ENCODE peak calls at places on chromosomes 6 and 20, in ten cellular contexts. One of them, this sample, is unnamed.
A peak's percentile ranks its signal among the peaks of the same experiment; 100 is the strongest.

GRCh38 chr20:32970973-32971300 is 33.3 kb downstream of the SUN5 start:
- DNase-seq in pancreas: no peak
- DNase-seq in fibroblast of pulmonary artery: no peak
- DNase-seq in colonic mucosa: peak; percentile 14
- DNase-seq in D721Med: no peak
- DNase-seq in WERI-Rb-1: no peak
- DNase-seq in A673: no peak
- DNase-seq in tibial nerve: no peak
- DNase-seq in AG04450: no peak
- DNase-seq in endothelial cell: no peak
- DNase-seq in this sample: no peak

GRCh38 chr20:36399969-36400545 is 93.9 kb downstream of the DLGAP4 start:
- DNase-seq in AG04450: no peak
- DNase-seq in D721Med: no peak
- DNase-seq in endothelial cell: no peak
- DNase-seq in tibial nerve: no peak
- DNase-seq in WERI-Rb-1: no peak
- DNase-seq in fibroblast of pulmonary artery: no peak
- DNase-seq in A673: no peak
- DNase-seq in colonic mucosa: no peak
- DNase-seq in pancreas: no peak
- DNase-seq in this sample: no peak

GRCh38 chr6:23349521-23350147 is 776.4 kb upstream of the NRSN1 start:
- DNase-seq in pancreas: no peak
- DNase-seq in A673: peak; percentile 90
- DNase-seq in fibroblast of pulmonary artery: peak; percentile 69
- DNase-seq in endothelial cell: no peak
- DNase-seq in AG04450: peak; percentile 68
- DNase-seq in tibial nerve: no peak
- DNase-seq in WERI-Rb-1: no peak
- DNase-seq in D721Med: no peak
- DNase-seq in colonic mucosa: no peak
- DNase-seq in this sample: peak; percentile 66

GRCh38 chr6:53492860-53493634 is 51.9 kb downstream of the GCLC start:
- DNase-seq in endothelial cell: no peak
- DNase-seq in fibroblast of pulmonary artery: peak; percentile 76
- DNase-seq in pancreas: no peak
- DNase-seq in AG04450: peak; percentile 36
- DNase-seq in colonic mucosa: no peak
- DNase-seq in D721Med: no peak
- DNase-seq in A673: peak; percentile 73
- DNase-seq in WERI-Rb-1: peak; percentile 48
- DNase-seq in tibial nerve: no peak
- DNase-seq in this sample: no peak

GRCh38 chr6:155274533-155274932 is 10.7 kb downstream of the CLDN20 start:
- DNase-seq in A673: no peak
- DNase-seq in pancreas: no peak
- DNase-seq in AG04450: no peak
- DNase-seq in endothelial cell: no peak
- DNase-seq in fibroblast of pulmonary artery: peak; percentile 42
- DNase-seq in D721Med: no peak
- DNase-seq in colonic mucosa: no peak
- DNase-seq in tibial nerve: no peak
- DNase-seq in WERI-Rb-1: no peak
- DNase-seq in this sample: no peak

GRCh38 chr6:166259296-166259977 is 48.8 kb downstream of the PRR18 start:
- DNase-seq in colonic mucosa: no peak
- DNase-seq in D721Med: no peak
- DNase-seq in pancreas: no peak
- DNase-seq in A673: no peak
- DNase-seq in AG04450: no peak
- DNase-seq in fibroblast of pulmonary artery: no peak
- DNase-seq in endothelial cell: no peak
- DNase-seq in tibial nerve: no peak
- DNase-seq in WERI-Rb-1: no peak
- DNase-seq in this sample: no peak

GRCh38 chr6:161598896-161599295 is 325.0 kb upstream of the AGPAT4 start:
- DNase-seq in A673: no peak
- DNase-seq in fibroblast of pulmonary artery: no peak
- DNase-seq in pancreas: no peak
- DNase-seq in colonic mucosa: no peak
- DNase-seq in tibial nerve: no peak
- DNase-seq in endothelial cell: no peak
- DNase-seq in WERI-Rb-1: no peak
- DNase-seq in AG04450: no peak
- DNase-seq in D721Med: no peak
- DNase-seq in this sample: no peak

GRCh38 chr6:66183982-66184555 is 477.0 kb upstream of the EYS start:
- DNase-seq in colonic mucosa: no peak
- DNase-seq in WERI-Rb-1: no peak
- DNase-seq in tibial nerve: no peak
- DNase-seq in AG04450: peak; percentile 27
- DNase-seq in A673: no peak
- DNase-seq in endothelial cell: no peak
- DNase-seq in D721Med: no peak
- DNase-seq in fibroblast of pulmonary artery: no peak
- DNase-seq in pancreas: no peak
- DNase-seq in this sample: peak; percentile 5

GRCh38 chr20:30811896-30812671 is 445.4 kb upstream of the DEFB115 start:
- DNase-seq in fibroblast of pulmonary artery: peak; percentile 49
- DNase-seq in D721Med: no peak
- DNase-seq in WERI-Rb-1: peak; percentile 54
- DNase-seq in tibial nerve: no peak
- DNase-seq in AG04450: no peak
- DNase-seq in endothelial cell: no peak
- DNase-seq in A673: no peak
- DNase-seq in pancreas: no peak
- DNase-seq in colonic mucosa: peak; percentile 31
- DNase-seq in this sample: no peak

GRCh38 chr20:10558635-10559187 is 115.1 kb downstream of the JAG1 start:
- DNase-seq in endothelial cell: no peak
- DNase-seq in D721Med: no peak
- DNase-seq in A673: no peak
- DNase-seq in fibroblast of pulmonary artery: peak; percentile 95
- DNase-seq in tibial nerve: no peak
- DNase-seq in WERI-Rb-1: no peak
- DNase-seq in pancreas: no peak
- DNase-seq in AG04450: peak; percentile 93
- DNase-seq in colonic mucosa: no peak
- DNase-seq in this sample: peak; percentile 83

GRCh38 chr6:13101985-13102384 is 226.4 kb downstream of the TBC1D7 start:
- DNase-seq in endothelial cell: no peak
- DNase-seq in tibial nerve: no peak
- DNase-seq in D721Med: no peak
- DNase-seq in AG04450: no peak
- DNase-seq in WERI-Rb-1: no peak
- DNase-seq in pancreas: no peak
- DNase-seq in A673: no peak
- DNase-seq in fibroblast of pulmonary artery: no peak
- DNase-seq in colonic mucosa: no peak
- DNase-seq in this sample: no peak

GRCh38 chr6:13101409-13101808 is 226.9 kb downstream of the TBC1D7 start:
- DNase-seq in WERI-Rb-1: no peak
- DNase-seq in A673: no peak
- DNase-seq in colonic mucosa: no peak
- DNase-seq in AG04450: no peak
- DNase-seq in pancreas: no peak
- DNase-seq in fibroblast of pulmonary artery: no peak
- DNase-seq in D721Med: no peak
- DNase-seq in endothelial cell: no peak
- DNase-seq in tibial nerve: no peak
- DNase-seq in this sample: no peak

GRCh38 chr6:13098808-13099570 is 229.3 kb downstream of the TBC1D7 start:
- DNase-seq in tibial nerve: no peak
- DNase-seq in pancreas: no peak
- DNase-seq in D721Med: no peak
- DNase-seq in fibroblast of pulmonary artery: no peak
- DNase-seq in WERI-Rb-1: no peak
- DNase-seq in endothelial cell: no peak
- DNase-seq in AG04450: no peak
- DNase-seq in colonic mucosa: no peak
- DNase-seq in A673: no peak
- DNase-seq in this sample: no peak

GRCh38 chr6:13098006-13098405 is 230.3 kb downstream of the TBC1D7 start:
- DNase-seq in endothelial cell: no peak
- DNase-seq in A673: no peak
- DNase-seq in tibial nerve: no peak
- DNase-seq in colonic mucosa: no peak
- DNase-seq in D721Med: no peak
- DNase-seq in pancreas: no peak
- DNase-seq in fibroblast of pulmonary artery: no peak
- DNase-seq in AG04450: no peak
- DNase-seq in WERI-Rb-1: no peak
- DNase-seq in this sample: no peak

DNA sequence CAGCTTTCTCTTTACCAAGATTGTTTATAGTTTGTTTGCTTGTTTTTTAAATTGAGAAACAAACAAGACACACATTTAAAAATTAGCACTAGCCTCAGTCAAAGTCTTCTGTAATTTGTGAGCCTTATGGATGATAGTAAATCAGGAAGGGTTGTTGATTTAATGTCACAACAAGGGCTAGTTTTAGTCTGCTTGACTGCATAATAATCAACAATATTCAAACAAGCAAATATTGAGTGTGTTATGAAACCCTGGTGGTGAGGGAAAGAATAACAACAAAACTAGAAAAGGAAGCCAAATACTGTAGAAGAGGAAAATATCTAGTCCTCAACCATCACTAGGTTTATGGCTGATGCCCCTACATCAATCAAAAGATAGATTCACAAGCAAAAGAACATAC is 228.6 kb downstream of the TBC1D7 start:
- DNase-seq in D721Med: no peak
- DNase-seq in colonic mucosa: no peak
- DNase-seq in endothelial cell: no peak
- DNase-seq in pancreas: no peak
- DNase-seq in WERI-Rb-1: no peak
- DNase-seq in tibial nerve: no peak
- DNase-seq in A673: no peak
- DNase-seq in AG04450: no peak
- DNase-seq in fibroblast of pulmonary artery: no peak
- DNase-seq in this sample: no peak
- TF ChIP-seq CTCF in D721Med: no peak
- TF ChIP-seq CTCF in colonic mucosa: no peak
- TF ChIP-seq CTCF in endothelial cell: peak; percentile 72
- TF ChIP-seq CTCF in pancreas: no peak
- TF ChIP-seq CTCF in WERI-Rb-1: peak; percentile 5
- TF ChIP-seq CTCF in tibial nerve: no peak
- TF ChIP-seq CTCF in A673: peak; percentile 48
- TF ChIP-seq CTCF in AG04450: peak; percentile 12
- TF ChIP-seq CTCF in fibroblast of pulmonary artery: peak; percentile 26
- TF ChIP-seq CTCF in this sample: peak; percentile 9

DNA sequence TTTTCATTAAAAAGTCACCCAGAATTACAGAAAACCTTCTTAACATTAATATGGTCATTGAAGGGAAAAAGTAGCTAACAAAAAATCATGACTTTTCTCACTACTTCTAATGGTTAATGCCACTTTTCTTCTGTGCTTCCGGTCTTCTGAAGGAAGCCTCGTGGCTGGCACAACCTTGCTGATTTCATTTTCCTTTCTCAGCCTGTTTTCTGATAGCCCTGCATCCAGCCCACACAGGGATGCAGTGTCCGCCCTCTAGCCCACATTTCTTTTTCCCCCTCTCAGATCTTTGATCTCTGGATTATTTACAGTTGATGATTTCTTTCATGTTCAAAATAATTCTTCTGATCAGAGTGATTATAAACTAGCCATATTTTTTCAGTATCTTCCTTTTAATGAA is 655.4 kb upstream of the EPHA7 start:
- DNase-seq in D721Med: no peak
- DNase-seq in pancreas: no peak
- DNase-seq in endothelial cell: no peak
- DNase-seq in colonic mucosa: no peak
- DNase-seq in WERI-Rb-1: no peak
- DNase-seq in tibial nerve: no peak
- DNase-seq in fibroblast of pulmonary artery: no peak
- DNase-seq in A673: no peak
- DNase-seq in AG04450: no peak
- DNase-seq in this sample: no peak
- TF ChIP-seq CTCF in D721Med: no peak
- TF ChIP-seq CTCF in pancreas: no peak
- TF ChIP-seq CTCF in endothelial cell: no peak
- TF ChIP-seq CTCF in colonic mucosa: no peak
- TF ChIP-seq CTCF in WERI-Rb-1: no peak
- TF ChIP-seq CTCF in tibial nerve: no peak
- TF ChIP-seq CTCF in fibroblast of pulmonary artery: no peak
- TF ChIP-seq CTCF in A673: no peak
- TF ChIP-seq CTCF in AG04450: no peak
- TF ChIP-seq CTCF in this sample: no peak

DNA sequence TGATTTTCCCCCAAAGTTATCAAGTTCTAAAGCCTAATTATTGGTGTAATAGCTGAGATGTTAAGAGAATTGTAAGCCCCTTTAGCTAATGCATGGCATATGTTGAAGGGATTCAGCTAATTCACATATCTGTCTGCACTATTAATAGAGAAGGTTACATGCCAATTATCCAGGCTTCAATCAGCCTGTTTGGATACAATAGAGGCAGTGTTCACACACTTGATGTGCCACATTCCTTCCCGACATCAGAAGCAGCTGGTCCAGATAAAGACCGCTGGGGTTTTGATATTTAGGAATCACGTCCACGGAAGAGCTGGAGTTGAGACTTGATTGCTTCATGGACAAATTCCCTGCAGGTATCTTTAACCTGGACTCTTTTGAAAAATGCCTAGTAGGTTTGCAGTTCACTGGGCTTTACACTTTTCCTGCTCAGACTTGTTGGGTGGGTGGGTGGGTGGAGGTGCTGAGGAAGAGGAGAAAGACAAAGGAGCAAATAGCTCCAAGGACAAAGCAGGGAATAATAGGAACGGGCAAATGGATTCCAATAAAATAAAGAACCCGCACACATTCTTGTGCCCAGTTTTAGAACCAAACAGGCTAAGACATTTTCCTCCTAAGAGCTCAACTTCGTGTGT is 142.6 kb upstream of the ZNF217 start:
- DNase-seq in endothelial cell: no peak
- DNase-seq in colonic mucosa: no peak
- DNase-seq in tibial nerve: no peak
- DNase-seq in D721Med: no peak
- DNase-seq in fibroblast of pulmonary artery: peak; percentile 19
- DNase-seq in A673: no peak
- DNase-seq in WERI-Rb-1: peak; percentile 20
- DNase-seq in AG04450: no peak
- DNase-seq in pancreas: no peak
- DNase-seq in this sample: no peak
- TF ChIP-seq CTCF in endothelial cell: no peak
- TF ChIP-seq CTCF in colonic mucosa: no peak
- TF ChIP-seq CTCF in tibial nerve: no peak
- TF ChIP-seq CTCF in D721Med: no peak
- TF ChIP-seq CTCF in fibroblast of pulmonary artery: no peak
- TF ChIP-seq CTCF in A673: no peak
- TF ChIP-seq CTCF in WERI-Rb-1: no peak
- TF ChIP-seq CTCF in AG04450: no peak
- TF ChIP-seq CTCF in pancreas: no peak
- TF ChIP-seq CTCF in this sample: no peak

DNA sequence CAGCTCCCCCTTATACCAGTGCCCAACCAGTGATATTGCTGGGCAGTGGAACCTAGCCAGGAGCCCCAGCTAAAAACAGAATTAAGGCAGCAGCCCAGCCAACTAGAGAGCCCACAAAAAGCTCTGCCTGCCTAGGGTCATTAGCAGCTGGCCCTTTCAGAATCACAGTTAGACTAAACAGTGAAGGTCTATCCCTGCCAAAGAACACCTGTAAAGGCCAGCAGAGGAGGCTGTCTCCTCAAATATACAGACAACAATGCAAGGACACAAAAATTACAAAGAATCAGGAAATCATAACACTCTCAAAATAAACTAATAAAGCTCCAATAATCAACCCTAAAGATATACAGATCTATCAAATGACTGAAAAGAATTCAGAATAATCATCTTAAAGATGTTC is 77.8 kb upstream of the HTR1E start:
- DNase-seq in AG04450: no peak
- DNase-seq in fibroblast of pulmonary artery: no peak
- DNase-seq in pancreas: no peak
- DNase-seq in WERI-Rb-1: no peak
- DNase-seq in endothelial cell: no peak
- DNase-seq in colonic mucosa: no peak
- DNase-seq in A673: no peak
- DNase-seq in D721Med: no peak
- DNase-seq in tibial nerve: no peak
- DNase-seq in this sample: no peak
- TF ChIP-seq CTCF in AG04450: no peak
- TF ChIP-seq CTCF in fibroblast of pulmonary artery: no peak
- TF ChIP-seq CTCF in pancreas: no peak
- TF ChIP-seq CTCF in WERI-Rb-1: no peak
- TF ChIP-seq CTCF in endothelial cell: no peak
- TF ChIP-seq CTCF in colonic mucosa: no peak
- TF ChIP-seq CTCF in A673: no peak
- TF ChIP-seq CTCF in D721Med: no peak
- TF ChIP-seq CTCF in tibial nerve: no peak
- TF ChIP-seq CTCF in this sample: no peak